ENCODE peak calls at places on chromosomes 7 and 10, in five cellular contexts. G is neural progenitor cell, B is astrocyte, F is PC-3, O is mammary epithelial cell. Y is an unnamed sample.

GRCh38 chr10:87842776-87843497 is 20.4 kb downstream of the KLLN start:
- DNase-seq in G (no peak), B (peak), F (no peak), O (peak), Y (no peak)

GRCh38 chr10:86954681-86955500 is 2.5 kb downstream of the MMRN2 start:
- DNase-seq in G (no peak), B (no peak), F (no peak), O (no peak), Y (no peak)

GRCh38 chr10:8418631-8419030 is 364.1 kb downstream of the GATA3 start:
- DNase-seq in G (no peak), B (peak), F (no peak), O (peak), Y (no peak)

GRCh38 chr10:11934262-11934661 is 108.3 kb downstream of the UPF2 start:
- DNase-seq in G (no peak), B (peak), F (no peak), O (no peak), Y (no peak)

GRCh38 chr10:79386637-79387465 is 39.6 kb downstream of the PPIF start:
- DNase-seq in G (no peak), B (no peak), F (no peak), O (no peak), Y (no peak)

GRCh38 chr7:110186334-110186733 is 904.6 kb upstream of the LRRN3 start:
- DNase-seq in G (no peak), B (no peak), F (peak), O (no peak), Y (no peak)

GRCh38 chr7:101340379-101340778 is 18.8 kb upstream of the IFT22 start:
- DNase-seq in G (peak), B (no peak), F (no peak), O (no peak), Y (no peak)

GRCh38 chr10:3780056-3780765 is 4.8 kb downstream of the KLF6 start:
- DNase-seq in G (no peak), B (peak), F (peak), O (peak), Y (no peak)

GRCh38 chr10:127845756-127846155 is 47.0 kb downstream of the CLRN3 start:
- DNase-seq in G (no peak), B (no peak), F (no peak), O (no peak), Y (no peak)

GRCh38 chr7:8433477-8434289 is at the start of gene NXPH1:
- DNase-seq in G (peak), B (no peak), F (no peak), O (no peak), Y (peak)

GRCh38 chr10:95835149-95835860 is 72.5 kb upstream of the CC2D2B start:
- DNase-seq in G (no peak), B (peak), F (no peak), O (peak), Y (no peak)

GRCh38 chr10:28906934-28907333 is 229.6 kb downstream of the BAMBI start:
- DNase-seq in G (no peak), B (peak), F (peak), O (no peak), Y (no peak)

GRCh38 chr10:86663046-86663345 is 5.3 kb upstream of the LDB3 start:
- DNase-seq in G (no peak), B (no peak), F (no peak), O (no peak), Y (no peak)

GRCh38 chr10:100807241-100808050 is 62.1 kb downstream of the PAX2 start:
- DNase-seq in G (no peak), B (no peak), F (no peak), O (no peak), Y (no peak)

GRCh38 chr10:13743101-13743693 is 156.4 kb downstream of the PRPF18 start:
- DNase-seq in G (no peak), B (no peak), F (no peak), O (no peak), Y (peak)

GRCh38 chr10:7610651-7611389 is 55.9 kb downstream of the ITIH5 start:
- DNase-seq in G (no peak), B (peak), F (no peak), O (no peak), Y (no peak)

GRCh38 chr7:26136831-26137230 is 15.2 kb upstream of the NFE2L3 start:
- DNase-seq in G (no peak), B (no peak), F (no peak), O (no peak), Y (no peak)

GRCh38 chr10:129961274-129961839 is 2.7 kb downstream of the EBF3 start:
- DNase-seq in G (no peak), B (no peak), F (no peak), O (no peak), Y (no peak)

GRCh38 chr10:17782921-17783665 is 26.1 kb upstream of the MRC1 start:
- DNase-seq in G (no peak), B (peak), F (peak), O (peak), Y (no peak)

GRCh38 chr7:134777470-134777869 is 2.0 kb upstream of the CALD1 start:
- DNase-seq in G (no peak), B (no peak), F (no peak), O (no peak), Y (no peak)

GRCh38 chr7:106599343-106599698 is 61.6 kb downstream of the CCDC71L start:
- DNase-seq in G (no peak), B (no peak), F (peak), O (peak), Y (no peak)

GRCh38 chr10:68043030-68043429 is 32.1 kb downstream of the HERC4 start:
- DNase-seq in G (no peak), B (peak), F (peak), O (peak), Y (no peak)

GRCh38 chr10:96124230-96125141 is 5.6 kb upstream of the ZNF518A start:
- DNase-seq in G (peak), B (peak), F (no peak), O (peak), Y (peak)

GRCh38 chr7:80581472-80581871 is 57.0 kb upstream of the CD36 start:
- DNase-seq in G (no peak), B (no peak), F (no peak), O (peak), Y (no peak)

GRCh38 chr7:2651336-2651735 is 19.6 kb downstream of the TTYH3 start:
- DNase-seq in G (peak), B (no peak), F (no peak), O (no peak), Y (no peak)

GRCh38 chr10:16626697-16627096 is 105.0 kb upstream of the C1QL3 start:
- DNase-seq in G (peak), B (no peak), F (no peak), O (no peak), Y (no peak)

GRCh38 chr10:130767116-130767730 is 544.3 kb downstream of the TCERG1L start:
- DNase-seq in G (no peak), B (no peak), F (no peak), O (no peak), Y (no peak)

GRCh38 chr7:65976659-65977196 is 5.3 kb downstream of the GUSB start:
- DNase-seq in G (no peak), B (no peak), F (no peak), O (no peak), Y (no peak)

GRCh38 chr7:65974191-65974801 is 7.7 kb downstream of the GUSB start:
- DNase-seq in G (no peak), B (no peak), F (no peak), O (no peak), Y (no peak)

GRCh38 chr7:65974876-65975275 is 7.1 kb downstream of the GUSB start:
- DNase-seq in G (no peak), B (no peak), F (no peak), O (no peak), Y (no peak)

GRCh38 chr7:65972976-65973375 is 9.0 kb downstream of the GUSB start:
- DNase-seq in G (no peak), B (no peak), F (no peak), O (no peak), Y (no peak)

DNA sequence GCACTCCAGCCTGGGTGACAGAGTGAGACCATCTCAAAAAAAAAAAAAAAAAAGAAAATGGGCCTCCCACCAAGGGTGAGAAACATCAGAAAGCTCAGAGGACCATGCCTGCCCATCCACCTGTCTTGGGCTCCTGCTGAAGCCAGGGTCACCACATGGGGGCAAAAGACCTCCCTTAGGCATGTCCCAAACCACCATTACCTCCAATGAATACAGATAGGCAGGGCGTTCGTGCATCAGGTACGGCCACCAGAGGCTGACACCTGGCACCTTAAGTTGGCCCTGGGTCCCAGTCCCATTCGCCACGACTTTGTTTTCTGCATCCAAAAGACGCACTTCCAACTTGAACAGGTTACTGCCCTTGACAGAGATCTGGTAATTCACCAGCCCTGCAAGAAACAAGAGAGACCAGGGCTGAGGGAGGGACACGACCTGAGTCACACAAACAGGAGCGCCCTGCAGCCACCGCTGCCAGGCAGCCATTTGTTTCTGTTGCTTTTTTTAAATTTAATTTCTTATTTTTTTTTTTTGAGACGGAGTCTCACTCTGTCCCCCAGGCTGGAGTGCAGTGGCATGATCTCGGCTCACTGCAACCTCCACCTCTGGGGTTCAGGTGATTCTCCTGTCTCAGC is 6.1 kb downstream of the GUSB start:
- DNase-seq in G (no peak), B (no peak), F (no peak), O (no peak), Y (no peak)
- TF ChIP-seq CTCF in G (no peak), B (no peak), F (peak), O (no peak), Y (no peak)

GRCh38 chr7:140877249-140877524 is 47.5 kb downstream of the BRAF start:
- DNase-seq in G (no peak), B (no peak), F (no peak), O (no peak), Y (no peak)

GRCh38 chr7:140876519-140877248 is 48.0 kb downstream of the BRAF start:
- DNase-seq in G (no peak), B (peak), F (peak), O (peak), Y (peak)

GRCh38 chr7:140885735-140886334 is 38.9 kb downstream of the BRAF start:
- DNase-seq in G (no peak), B (no peak), F (no peak), O (no peak), Y (no peak)

GRCh38 chr7:140883378-140883777 is 41.4 kb downstream of the BRAF start:
- DNase-seq in G (no peak), B (no peak), F (no peak), O (no peak), Y (no peak)

GRCh38 chr7:140881507-140882228 is 43.1 kb downstream of the BRAF start:
- DNase-seq in G (no peak), B (no peak), F (no peak), O (no peak), Y (no peak)
- H2AFZ ChIP-seq in G (no peak), B (no peak), F (no peak), O (no peak), Y (no peak)

GRCh38 chr7:40482794-40483374 is 348.1 kb downstream of the SUGCT start:
- DNase-seq in G (no peak), B (no peak), F (no peak), O (no peak), Y (no peak)

GRCh38 chr7:40474790-40475680 is 340.2 kb downstream of the SUGCT start:
- DNase-seq in G (no peak), B (no peak), F (peak), O (no peak), Y (peak)

GRCh38 chr7:40475681-40475982 is 340.8 kb downstream of the SUGCT start:
- DNase-seq in G (no peak), B (no peak), F (no peak), O (no peak), Y (no peak)

GRCh38 chr7:40471891-40472290 is 337.1 kb downstream of the SUGCT start:
- DNase-seq in G (no peak), B (no peak), F (no peak), O (no peak), Y (no peak)

GRCh38 chr7:40477094-40477493 is 342.3 kb downstream of the SUGCT start:
- DNase-seq in G (no peak), B (no peak), F (peak), O (no peak), Y (no peak)
- TF ChIP-seq EZH2 in G (no peak), B (no peak), F (no peak), O (no peak), Y (no peak)

DNA sequence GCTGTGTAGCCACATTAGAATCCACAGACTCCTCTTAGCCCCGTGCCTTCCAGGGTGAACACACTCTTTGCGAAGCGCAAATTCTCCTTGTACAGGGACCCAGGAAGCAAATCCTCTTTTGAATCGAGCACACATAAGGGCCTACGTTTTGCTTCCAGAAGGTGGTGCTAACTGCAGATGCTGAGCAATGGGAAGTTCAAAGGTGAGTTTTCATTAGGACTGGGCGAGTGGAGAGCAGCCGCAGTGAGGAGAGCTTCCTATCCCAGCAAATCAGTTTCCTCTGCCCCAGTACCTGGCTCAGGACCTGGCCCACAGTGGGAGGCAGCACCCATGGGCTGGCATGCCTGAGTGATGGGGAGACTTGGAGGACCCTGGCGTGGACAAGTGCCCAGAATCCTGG is 23.5 kb upstream of the GPR26 start:
- DNase-seq in G (no peak), B (no peak), F (no peak), O (no peak), Y (no peak)
- TF ChIP-seq CTCF in G (no peak), B (no peak), F (peak), O (no peak), Y (no peak)

DNA sequence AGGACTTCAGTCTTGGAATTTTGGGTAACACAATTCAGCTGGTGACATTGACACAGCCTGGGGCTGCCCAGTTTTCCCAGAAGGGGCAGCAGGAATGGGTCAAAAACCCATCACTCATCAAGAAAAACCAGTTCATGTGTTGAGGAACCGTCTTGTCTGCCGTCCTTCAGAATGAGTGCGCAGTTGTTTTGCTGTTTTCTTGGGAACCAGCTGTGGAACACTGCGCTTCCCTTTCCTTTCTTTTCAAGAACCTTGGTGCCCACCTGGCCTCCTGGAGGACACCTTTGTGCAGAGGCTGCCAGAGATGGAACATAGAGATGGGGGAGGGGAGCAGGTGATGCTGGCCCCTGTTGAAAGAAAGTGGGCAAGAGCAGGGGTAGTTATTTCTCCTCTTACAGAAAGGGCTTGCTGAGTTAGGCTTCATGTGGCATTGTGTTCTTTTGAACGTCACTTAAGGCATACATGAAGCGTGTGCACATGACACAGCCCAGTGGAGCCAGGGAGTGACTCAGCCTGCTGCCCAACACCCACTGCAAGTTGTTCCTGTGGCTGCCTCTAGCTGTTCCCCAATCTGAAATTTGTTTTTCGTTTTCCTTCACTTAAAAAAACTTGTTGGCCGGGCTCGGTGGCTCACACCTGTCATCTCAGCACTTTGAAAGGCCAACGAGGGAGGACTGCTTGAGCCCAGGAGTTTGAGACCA is 87.4 kb upstream of the TNS3 start:
- DNase-seq in G (no peak), B (peak), F (peak), O (peak), Y (peak)
- H2AFZ ChIP-seq in G (no peak), B (peak), F (peak), O (peak), Y (peak)

DNA sequence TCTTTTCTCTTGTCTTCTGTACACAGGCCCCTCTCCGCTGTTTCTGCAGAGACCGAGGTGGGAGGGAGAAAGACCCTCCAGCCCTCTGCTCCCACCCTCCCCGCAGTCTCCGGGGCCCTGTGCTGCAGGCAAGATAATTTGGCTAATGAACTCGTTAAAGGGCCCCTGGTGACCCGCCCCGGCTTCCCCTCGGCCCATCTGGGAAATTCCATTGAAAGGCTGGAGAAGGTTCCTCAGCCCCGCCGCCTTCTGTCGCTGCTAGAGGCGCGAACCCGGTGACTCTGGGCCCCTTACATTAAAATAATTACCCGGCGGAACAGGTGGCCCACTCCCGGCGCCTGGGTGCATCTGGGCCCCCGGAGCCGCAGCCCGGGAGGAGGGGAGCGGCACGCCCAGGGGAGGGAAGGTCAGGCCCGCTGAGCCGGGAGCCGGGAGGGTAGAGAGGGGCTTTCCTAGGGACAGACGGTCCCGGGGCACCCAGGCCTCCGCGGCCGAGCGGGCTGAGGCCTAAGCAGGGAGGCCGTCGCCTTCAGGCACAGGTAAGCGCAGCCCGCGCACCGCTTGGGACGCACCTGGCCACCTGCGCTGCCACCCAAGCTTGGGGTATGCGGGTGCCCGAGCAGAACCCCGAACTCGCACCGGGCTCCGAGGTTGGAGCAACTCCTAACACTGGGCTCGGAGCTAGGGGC is 7.3 kb upstream of the MNX1 start:
- DNase-seq in G (peak), B (no peak), F (no peak), O (no peak), Y (no peak)
- TF ChIP-seq EZH2 in G (peak), B (peak), F (no peak), O (no peak), Y (no peak)

GRCh38 chr7:38448842-38449241 is 175.4 kb upstream of the TARP start:
- DNase-seq in G (no peak), B (no peak), F (no peak), O (no peak), Y (no peak)

GRCh38 chr7:38452615-38453014 is 178.6 kb downstream of the AMPH start:
- DNase-seq in G (no peak), B (peak), F (no peak), O (no peak), Y (no peak)

GRCh38 chr7:38453187-38453586 is 178.0 kb downstream of the AMPH start:
- DNase-seq in G (peak), B (no peak), F (no peak), O (no peak), Y (no peak)

GRCh38 chr7:38453826-38454225 is 177.3 kb downstream of the AMPH start:
- DNase-seq in G (no peak), B (no peak), F (no peak), O (no peak), Y (no peak)

GRCh38 chr7:38451840-38452239 is 178.4 kb upstream of the TARP start:
- DNase-seq in G (peak), B (peak), F (peak), O (peak), Y (peak)
- TF ChIP-seq CTCF in G (peak), B (peak), F (peak), O (peak), Y (peak)

Y was measured in MM.1S.